ENCODE peak calls at places on chromosomes 1 and 21, in ten cellular contexts. One of them, this sample, is unnamed.

GRCh38 chr1:20191266-20191665 is 4.9 kb upstream of the PLA2G2C start:
- DNase-seq in breast epithelium: no peak
- DNase-seq in CD8-positive, alpha-beta T cell: no peak
- DNase-seq in body of pancreas: no peak
- DNase-seq in lung: no peak
- DNase-seq in HFF-Myc: no peak
- DNase-seq in AG10803: no peak
- DNase-seq in bronchial epithelial cell: no peak
- DNase-seq in adrenal gland: peak
- DNase-seq in progenitor cell of endocrine pancreas: no peak
- DNase-seq in this sample: no peak

GRCh38 chr1:167934407-167935251 is 1.9 kb upstream of the DCAF6 start:
- DNase-seq in AG10803: peak
- DNase-seq in breast epithelium: no peak
- DNase-seq in body of pancreas: no peak
- DNase-seq in progenitor cell of endocrine pancreas: no peak
- DNase-seq in lung: no peak
- DNase-seq in CD8-positive, alpha-beta T cell: no peak
- DNase-seq in bronchial epithelial cell: peak
- DNase-seq in adrenal gland: no peak
- DNase-seq in HFF-Myc: no peak
- DNase-seq in this sample: no peak

GRCh38 chr21:34008618-34009017 is 64.8 kb upstream of the MRPS6 start:
- DNase-seq in AG10803: no peak
- DNase-seq in lung: no peak
- DNase-seq in bronchial epithelial cell: no peak
- DNase-seq in progenitor cell of endocrine pancreas: no peak
- DNase-seq in adrenal gland: no peak
- DNase-seq in CD8-positive, alpha-beta T cell: no peak
- DNase-seq in body of pancreas: no peak
- DNase-seq in breast epithelium: no peak
- DNase-seq in HFF-Myc: no peak
- DNase-seq in this sample: no peak

GRCh38 chr1:195731385-195731784 is 876.9 kb downstream of the KCNT2 start:
- DNase-seq in HFF-Myc: no peak
- DNase-seq in bronchial epithelial cell: no peak
- DNase-seq in CD8-positive, alpha-beta T cell: no peak
- DNase-seq in adrenal gland: no peak
- DNase-seq in body of pancreas: no peak
- DNase-seq in lung: no peak
- DNase-seq in breast epithelium: no peak
- DNase-seq in progenitor cell of endocrine pancreas: no peak
- DNase-seq in AG10803: no peak
- DNase-seq in this sample: no peak

GRCh38 chr1:228744918-228745317 is 9.6 kb downstream of the RHOU start:
- DNase-seq in CD8-positive, alpha-beta T cell: no peak
- DNase-seq in progenitor cell of endocrine pancreas: no peak
- DNase-seq in AG10803: no peak
- DNase-seq in HFF-Myc: no peak
- DNase-seq in breast epithelium: no peak
- DNase-seq in lung: no peak
- DNase-seq in adrenal gland: no peak
- DNase-seq in bronchial epithelial cell: no peak
- DNase-seq in body of pancreas: no peak
- DNase-seq in this sample: no peak

GRCh38 chr1:73909043-73909567 is 288.9 kb downstream of the LRRIQ3 start:
- DNase-seq in lung: no peak
- DNase-seq in progenitor cell of endocrine pancreas: no peak
- DNase-seq in adrenal gland: no peak
- DNase-seq in AG10803: no peak
- DNase-seq in CD8-positive, alpha-beta T cell: no peak
- DNase-seq in body of pancreas: no peak
- DNase-seq in HFF-Myc: no peak
- DNase-seq in breast epithelium: no peak
- DNase-seq in bronchial epithelial cell: no peak
- DNase-seq in this sample: no peak

GRCh38 chr1:203361843-203362524 is 11.1 kb upstream of the FMOD start:
- DNase-seq in bronchial epithelial cell: peak
- DNase-seq in HFF-Myc: no peak
- DNase-seq in adrenal gland: no peak
- DNase-seq in AG10803: peak
- DNase-seq in lung: no peak
- DNase-seq in progenitor cell of endocrine pancreas: no peak
- DNase-seq in body of pancreas: no peak
- DNase-seq in breast epithelium: no peak
- DNase-seq in CD8-positive, alpha-beta T cell: no peak
- DNase-seq in this sample: no peak

GRCh38 chr1:217982711-217983405 is 302.2 kb upstream of the RRP15 start:
- DNase-seq in CD8-positive, alpha-beta T cell: no peak
- DNase-seq in body of pancreas: no peak
- DNase-seq in AG10803: no peak
- DNase-seq in bronchial epithelial cell: no peak
- DNase-seq in HFF-Myc: no peak
- DNase-seq in lung: no peak
- DNase-seq in progenitor cell of endocrine pancreas: no peak
- DNase-seq in breast epithelium: no peak
- DNase-seq in adrenal gland: no peak
- DNase-seq in this sample: no peak

GRCh38 chr1:153643100-153643499 is 9.2 kb downstream of the CHTOP start:
- DNase-seq in breast epithelium: no peak
- DNase-seq in bronchial epithelial cell: no peak
- DNase-seq in HFF-Myc: no peak
- DNase-seq in CD8-positive, alpha-beta T cell: no peak
- DNase-seq in lung: no peak
- DNase-seq in adrenal gland: no peak
- DNase-seq in AG10803: no peak
- DNase-seq in body of pancreas: no peak
- DNase-seq in progenitor cell of endocrine pancreas: no peak
- DNase-seq in this sample: no peak

GRCh38 chr1:156821801-156822200 is 5.2 kb upstream of the SH2D2A start:
- DNase-seq in breast epithelium: no peak
- DNase-seq in body of pancreas: no peak
- DNase-seq in bronchial epithelial cell: peak
- DNase-seq in adrenal gland: no peak
- DNase-seq in HFF-Myc: no peak
- DNase-seq in AG10803: peak
- DNase-seq in progenitor cell of endocrine pancreas: no peak
- DNase-seq in CD8-positive, alpha-beta T cell: peak
- DNase-seq in lung: no peak
- DNase-seq in this sample: no peak

GRCh38 chr1:177883581-177883980 is 86.3 kb downstream of the SEC16B start:
- DNase-seq in HFF-Myc: no peak
- DNase-seq in body of pancreas: no peak
- DNase-seq in breast epithelium: no peak
- DNase-seq in bronchial epithelial cell: no peak
- DNase-seq in AG10803: no peak
- DNase-seq in adrenal gland: no peak
- DNase-seq in CD8-positive, alpha-beta T cell: no peak
- DNase-seq in lung: no peak
- DNase-seq in progenitor cell of endocrine pancreas: no peak
- DNase-seq in this sample: no peak

GRCh38 chr21:25626752-25627151 is 12.3 kb upstream of the JAM2 start:
- DNase-seq in body of pancreas: peak
- DNase-seq in breast epithelium: no peak
- DNase-seq in bronchial epithelial cell: peak
- DNase-seq in adrenal gland: peak
- DNase-seq in lung: no peak
- DNase-seq in CD8-positive, alpha-beta T cell: no peak
- DNase-seq in HFF-Myc: no peak
- DNase-seq in AG10803: no peak
- DNase-seq in progenitor cell of endocrine pancreas: no peak
- DNase-seq in this sample: no peak

GRCh38 chr1:164702216-164702615 is 143.2 kb downstream of the PBX1 start:
- DNase-seq in HFF-Myc: no peak
- DNase-seq in adrenal gland: no peak
- DNase-seq in AG10803: peak
- DNase-seq in bronchial epithelial cell: peak
- DNase-seq in breast epithelium: no peak
- DNase-seq in CD8-positive, alpha-beta T cell: no peak
- DNase-seq in body of pancreas: no peak
- DNase-seq in lung: no peak
- DNase-seq in progenitor cell of endocrine pancreas: no peak
- DNase-seq in this sample: no peak

GRCh38 chr1:150516050-150516591 is 569 bp downstream of the FALEC start:
- DNase-seq in CD8-positive, alpha-beta T cell: no peak
- DNase-seq in breast epithelium: no peak
- DNase-seq in AG10803: no peak
- DNase-seq in lung: no peak
- DNase-seq in bronchial epithelial cell: no peak
- DNase-seq in adrenal gland: no peak
- DNase-seq in body of pancreas: no peak
- DNase-seq in HFF-Myc: no peak
- DNase-seq in progenitor cell of endocrine pancreas: no peak
- DNase-seq in this sample: no peak

GRCh38 chr1:201258763-201259230 is 24.5 kb upstream of the PKP1 start:
- DNase-seq in CD8-positive, alpha-beta T cell: no peak
- DNase-seq in AG10803: no peak
- DNase-seq in adrenal gland: no peak
- DNase-seq in breast epithelium: no peak
- DNase-seq in body of pancreas: no peak
- DNase-seq in HFF-Myc: no peak
- DNase-seq in lung: no peak
- DNase-seq in progenitor cell of endocrine pancreas: no peak
- DNase-seq in bronchial epithelial cell: no peak
- DNase-seq in this sample: no peak

GRCh38 chr1:179599623-179600249 is 8.1 kb downstream of the TDRD5 start:
- DNase-seq in body of pancreas: no peak
- DNase-seq in CD8-positive, alpha-beta T cell: no peak
- DNase-seq in adrenal gland: no peak
- DNase-seq in progenitor cell of endocrine pancreas: no peak
- DNase-seq in bronchial epithelial cell: peak
- DNase-seq in lung: no peak
- DNase-seq in breast epithelium: no peak
- DNase-seq in AG10803: peak
- DNase-seq in HFF-Myc: peak
- DNase-seq in this sample: no peak

GRCh38 chr21:33112670-33113596 is 43.0 kb downstream of the OLIG1 start:
- DNase-seq in CD8-positive, alpha-beta T cell: no peak
- DNase-seq in adrenal gland: no peak
- DNase-seq in body of pancreas: no peak
- DNase-seq in HFF-Myc: no peak
- DNase-seq in AG10803: no peak
- DNase-seq in progenitor cell of endocrine pancreas: no peak
- DNase-seq in bronchial epithelial cell: no peak
- DNase-seq in lung: no peak
- DNase-seq in breast epithelium: no peak
- DNase-seq in this sample: no peak

GRCh38 chr1:61504305-61504704 is 220.6 kb downstream of the TM2D1 start:
- DNase-seq in adrenal gland: no peak
- DNase-seq in HFF-Myc: no peak
- DNase-seq in bronchial epithelial cell: peak
- DNase-seq in progenitor cell of endocrine pancreas: no peak
- DNase-seq in AG10803: no peak
- DNase-seq in body of pancreas: no peak
- DNase-seq in CD8-positive, alpha-beta T cell: no peak
- DNase-seq in breast epithelium: no peak
- DNase-seq in lung: no peak
- DNase-seq in this sample: no peak

GRCh38 chr1:1321477-1321876 is 3.0 kb downstream of the INTS11 start:
- DNase-seq in body of pancreas: no peak
- DNase-seq in HFF-Myc: no peak
- DNase-seq in CD8-positive, alpha-beta T cell: no peak
- DNase-seq in lung: no peak
- DNase-seq in bronchial epithelial cell: no peak
- DNase-seq in breast epithelium: no peak
- DNase-seq in adrenal gland: no peak
- DNase-seq in AG10803: no peak
- DNase-seq in progenitor cell of endocrine pancreas: no peak
- DNase-seq in this sample: no peak
- TF ChIP-seq CTCF in body of pancreas: no peak
- TF ChIP-seq CTCF in HFF-Myc: no peak
- TF ChIP-seq CTCF in CD8-positive, alpha-beta T cell: no peak
- TF ChIP-seq CTCF in lung: no peak
- TF ChIP-seq CTCF in bronchial epithelial cell: no peak
- TF ChIP-seq CTCF in breast epithelium: no peak
- TF ChIP-seq CTCF in adrenal gland: no peak
- TF ChIP-seq CTCF in AG10803: no peak
- TF ChIP-seq CTCF in progenitor cell of endocrine pancreas: no peak
- TF ChIP-seq CTCF in this sample: no peak

GRCh38 chr1:216766633-216767325 is 43.5 kb upstream of the ESRRG start:
- DNase-seq in HFF-Myc: no peak
- DNase-seq in breast epithelium: no peak
- DNase-seq in progenitor cell of endocrine pancreas: no peak
- DNase-seq in body of pancreas: no peak
- DNase-seq in AG10803: no peak
- DNase-seq in CD8-positive, alpha-beta T cell: no peak
- DNase-seq in lung: no peak
- DNase-seq in bronchial epithelial cell: peak
- DNase-seq in adrenal gland: no peak
- DNase-seq in this sample: no peak
- TF ChIP-seq CTCF in HFF-Myc: no peak
- TF ChIP-seq CTCF in breast epithelium: no peak
- TF ChIP-seq CTCF in progenitor cell of endocrine pancreas: no peak
- TF ChIP-seq CTCF in body of pancreas: no peak
- TF ChIP-seq CTCF in AG10803: no peak
- TF ChIP-seq CTCF in CD8-positive, alpha-beta T cell: no peak
- TF ChIP-seq CTCF in lung: no peak
- TF ChIP-seq CTCF in bronchial epithelial cell: no peak
- TF ChIP-seq CTCF in adrenal gland: no peak
- TF ChIP-seq CTCF in this sample: no peak

DNA sequence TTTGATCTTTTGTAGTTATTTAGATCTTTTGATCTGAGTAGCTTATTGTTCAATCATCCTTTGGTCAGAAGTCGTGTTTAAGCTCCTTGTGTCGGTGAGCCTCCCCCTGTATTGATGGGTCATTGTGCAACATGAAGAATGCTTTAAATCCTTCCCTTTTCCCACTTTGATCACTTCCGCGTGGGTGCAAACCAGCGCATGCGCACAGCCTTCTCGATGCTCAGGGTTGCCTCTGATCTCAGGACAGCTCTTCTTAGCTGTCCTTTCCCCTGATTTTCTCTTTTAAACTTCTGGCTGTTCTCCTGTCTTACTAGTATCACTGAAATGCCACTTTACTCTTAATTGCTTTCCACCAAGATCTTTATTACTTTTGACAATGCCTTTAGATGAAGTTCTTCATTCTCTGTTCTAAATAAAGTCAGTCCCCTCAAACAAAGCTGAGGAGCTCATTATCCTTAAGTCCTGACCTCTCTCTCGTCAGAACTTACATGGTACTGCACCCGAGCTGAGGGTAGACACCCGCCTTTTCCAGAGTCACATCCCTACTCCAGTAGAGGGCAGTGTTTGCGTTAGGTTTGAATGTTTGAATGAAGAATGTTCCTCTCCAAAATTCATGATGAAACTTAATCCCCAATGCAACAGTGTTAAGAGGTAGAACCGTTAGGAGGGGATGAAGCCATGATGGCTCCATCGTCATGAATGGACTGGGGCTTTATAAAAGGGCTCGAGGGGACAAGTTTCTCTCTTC is 547.9 kb upstream of the TMPRSS15 start:
- DNase-seq in bronchial epithelial cell: no peak
- DNase-seq in body of pancreas: no peak
- DNase-seq in breast epithelium: no peak
- DNase-seq in HFF-Myc: no peak
- DNase-seq in progenitor cell of endocrine pancreas: peak
- DNase-seq in lung: no peak
- DNase-seq in CD8-positive, alpha-beta T cell: no peak
- DNase-seq in adrenal gland: peak
- DNase-seq in AG10803: no peak
- DNase-seq in this sample: peak
- TF ChIP-seq CTCF in bronchial epithelial cell: no peak
- TF ChIP-seq CTCF in body of pancreas: no peak
- TF ChIP-seq CTCF in breast epithelium: no peak
- TF ChIP-seq CTCF in HFF-Myc: no peak
- TF ChIP-seq CTCF in progenitor cell of endocrine pancreas: peak
- TF ChIP-seq CTCF in lung: no peak
- TF ChIP-seq CTCF in CD8-positive, alpha-beta T cell: no peak
- TF ChIP-seq CTCF in adrenal gland: peak
- TF ChIP-seq CTCF in AG10803: no peak
- TF ChIP-seq CTCF in this sample: peak

GRCh38 chr1:184242507-184242943 is 144.3 kb upstream of the C1orf21 start:
- DNase-seq in breast epithelium: no peak
- DNase-seq in lung: no peak
- DNase-seq in body of pancreas: peak
- DNase-seq in progenitor cell of endocrine pancreas: no peak
- DNase-seq in HFF-Myc: no peak
- DNase-seq in AG10803: peak
- DNase-seq in adrenal gland: peak
- DNase-seq in bronchial epithelial cell: peak
- DNase-seq in CD8-positive, alpha-beta T cell: no peak
- DNase-seq in this sample: no peak
- TF ChIP-seq CTCF in breast epithelium: no peak
- TF ChIP-seq CTCF in lung: peak
- TF ChIP-seq CTCF in body of pancreas: no peak
- TF ChIP-seq CTCF in progenitor cell of endocrine pancreas: no peak
- TF ChIP-seq CTCF in HFF-Myc: no peak
- TF ChIP-seq CTCF in AG10803: peak
- TF ChIP-seq CTCF in adrenal gland: no peak
- TF ChIP-seq CTCF in bronchial epithelial cell: peak
- TF ChIP-seq CTCF in CD8-positive, alpha-beta T cell: no peak
- TF ChIP-seq CTCF in this sample: no peak